ENCODE peak calls at places on chromosomes 1 and 21, in ten cellular contexts. N is AG08395; K is T-helper 22 cell; V is A549; B is cardiac fibroblast; Y is GM12865; F is CD4-positive, alpha-beta T cell; E is NCI-H146; Z is NCI-H748 treated with DMSO at 0.1 percent for 48 hours; P is HuH-7.5. G is an unnamed sample.

GRCh38 chr1:33588726-33589125 is 116.3 kb downstream of the ZSCAN20 start:
- DNase-seq in N (no peak), K (no peak), V (no peak), B (no peak), Y (no peak), F (no peak), E (no peak), Z (no peak), P (no peak), G (no peak)

GRCh38 chr21:42406201-42406601 is 2.5 kb downstream of the UBASH3A start:
- DNase-seq in N (no peak), K (no peak), V (no peak), B (no peak), Y (no peak), F (peak), E (no peak), Z (no peak), P (no peak), G (peak)

GRCh38 chr1:28313710-28314510 is 14.9 kb upstream of the MED18 start:
- DNase-seq in N (peak), K (no peak), V (peak), B (peak), Y (no peak), F (no peak), E (no peak), Z (no peak), P (peak), G (no peak)

GRCh38 chr1:102096162-102096561 is 99.4 kb upstream of the OLFM3 start:
- DNase-seq in N (no peak), K (no peak), V (no peak), B (no peak), Y (no peak), F (no peak), E (no peak), Z (no peak), P (no peak), G (no peak)

GRCh38 chr1:92968138-92969032 is 7.1 kb upstream of the DIPK1A start:
- DNase-seq in N (peak), K (no peak), V (peak), B (peak), Y (peak), F (no peak), E (peak), Z (no peak), P (no peak), G (no peak)

GRCh38 chr1:247273013-247273412 is 17.1 kb downstream of the VN1R5 start:
- DNase-seq in N (no peak), K (no peak), V (no peak), B (no peak), Y (no peak), F (no peak), E (no peak), Z (no peak), P (no peak), G (no peak)

GRCh38 chr1:18949689-18950414 is 6.6 kb downstream of the IFFO2 start:
- DNase-seq in N (peak), K (no peak), V (no peak), B (peak), Y (peak), F (no peak), E (no peak), Z (no peak), P (no peak), G (no peak)

GRCh38 chr1:67945733-67946374 is 104.6 kb downstream of the DIRAS3 start:
- DNase-seq in N (no peak), K (no peak), V (no peak), B (peak), Y (no peak), F (no peak), E (peak), Z (peak), P (no peak), G (no peak)

GRCh38 chr1:206631085-206631509 is 4.2 kb upstream of the DYRK3 start:
- DNase-seq in N (peak), K (no peak), V (peak), B (peak), Y (peak), F (no peak), E (peak), Z (peak), P (peak), G (no peak)

GRCh38 chr1:151970641-151971040 is 23.0 kb downstream of the S100A10 start:
- DNase-seq in N (no peak), K (no peak), V (peak), B (peak), Y (no peak), F (no peak), E (no peak), Z (no peak), P (no peak), G (no peak)

GRCh38 chr1:90717665-90718410 is 736 bp upstream of the BARHL2 start:
- DNase-seq in N (no peak), K (no peak), V (no peak), B (peak), Y (no peak), F (no peak), E (no peak), Z (peak), P (peak), G (no peak)

GRCh38 chr21:25859264-25859931 is 124.6 kb downstream of the GABPA start:
- DNase-seq in N (no peak), K (no peak), V (no peak), B (no peak), Y (no peak), F (no peak), E (no peak), Z (no peak), P (no peak), G (no peak)

GRCh38 chr1:47527653-47528272 is 89.9 kb downstream of the FOXD2 start:
- DNase-seq in N (no peak), K (no peak), V (no peak), B (no peak), Y (peak), F (no peak), E (peak), Z (peak), P (no peak), G (no peak)

GRCh38 chr1:187167555-187167954 is 338.8 kb downstream of the PLA2G4A start:
- DNase-seq in N (no peak), K (no peak), V (no peak), B (no peak), Y (no peak), F (no peak), E (no peak), Z (no peak), P (no peak), G (no peak)

GRCh38 chr1:189681252-189681919 is 796.3 kb downstream of the BRINP3 start:
- DNase-seq in N (no peak), K (no peak), V (no peak), B (no peak), Y (no peak), F (no peak), E (no peak), Z (peak), P (peak), G (no peak)

GRCh38 chr1:117695796-117696505 is 90.1 kb downstream of the TENT5C start:
- DNase-seq in N (peak), K (no peak), V (no peak), B (peak), Y (no peak), F (no peak), E (no peak), Z (no peak), P (no peak), G (no peak)

GRCh38 chr1:214328770-214329455 is 48.0 kb downstream of the SMYD2 start:
- DNase-seq in N (peak), K (peak), V (peak), B (peak), Y (peak), F (peak), E (peak), Z (peak), P (peak), G (peak)

GRCh38 chr1:61116421-61116820 is 34.1 kb downstream of the NFIA start:
- DNase-seq in N (no peak), K (no peak), V (no peak), B (peak), Y (no peak), F (no peak), E (no peak), Z (no peak), P (no peak), G (no peak)

GRCh38 chr1:231866392-231867331 is 240.1 kb downstream of the DISC1 start:
- DNase-seq in N (peak), K (no peak), V (peak), B (peak), Y (peak), F (peak), E (peak), Z (peak), P (peak), G (peak)

GRCh38 chr1:10968411-10968826 is 44.0 kb upstream of the TARDBP start:
- DNase-seq in N (no peak), K (no peak), V (no peak), B (no peak), Y (peak), F (no peak), E (peak), Z (peak), P (no peak), G (no peak)

GRCh38 chr1:182713939-182714338 is 29.6 kb upstream of the RGS8 start:
- DNase-seq in N (no peak), K (no peak), V (no peak), B (no peak), Y (no peak), F (no peak), E (no peak), Z (no peak), P (no peak), G (no peak)

GRCh38 chr1:201883786-201884185 is 4.9 kb upstream of the SHISA4 start:
- DNase-seq in N (peak), K (no peak), V (no peak), B (peak), Y (peak), F (no peak), E (no peak), Z (no peak), P (no peak), G (no peak)

GRCh38 chr1:175498002-175498401 is 245.4 kb downstream of the TNR start:
- DNase-seq in N (peak), K (no peak), V (no peak), B (peak), Y (no peak), F (no peak), E (no peak), Z (no peak), P (no peak), G (no peak)

GRCh38 chr1:43021547-43022474 is 63.1 kb upstream of the SLC2A1 start:
- DNase-seq in N (no peak), K (no peak), V (no peak), B (no peak), Y (no peak), F (no peak), E (no peak), Z (no peak), P (no peak), G (no peak)

GRCh38 chr21:34129039-34129891 is 55.9 kb downstream of the MRPS6 start:
- DNase-seq in N (peak), K (no peak), V (no peak), B (peak), Y (no peak), F (peak), E (no peak), Z (no peak), P (no peak), G (no peak)

GRCh38 chr1:151386002-151386401 is 13.4 kb upstream of the PSMB4 start:
- DNase-seq in N (no peak), K (no peak), V (no peak), B (no peak), Y (no peak), F (no peak), E (no peak), Z (no peak), P (no peak), G (no peak)

G was measured in T-helper 2 cell.